ENCODE peak calls at places on chromosome X, in eight cellular contexts. O, D, F, U, G, R, C and V are unnamed samples.

GRCh38 chrX:12979011-12979629 is 4.2 kb downstream of the TMSB4X start:
- DNase-seq in U (no peak), D (no peak), F (peak), O (no peak), C (no peak), R (no peak), G (no peak), V (no peak)

GRCh38 chrX:63918611-63919010 is 133.6 kb upstream of the ARHGEF9 start:
- DNase-seq in R (no peak), D (no peak), C (no peak), U (no peak), F (peak), O (peak), G (peak), V (no peak)

GRCh38 chrX:8801041-8801599 is at the start of gene FAM9A:
- DNase-seq in F (no peak), G (no peak), R (no peak), D (no peak), C (no peak), O (no peak), U (no peak), V (no peak)

GRCh38 chrX:54238588-54238987 is 55.5 kb upstream of the FAM120C start:
- DNase-seq in D (no peak), U (no peak), O (no peak), C (no peak), F (no peak), R (no peak), G (no peak), V (no peak)

GRCh38 chrX:133511041-133511440 is 95.8 kb upstream of the GPC4 start:
- DNase-seq in R (no peak), G (no peak), U (no peak), F (no peak), D (no peak), O (no peak), C (no peak), V (no peak)

GRCh38 chrX:12702509-12703091 is 88.6 kb upstream of the PRPS2 start:
- DNase-seq in G (peak), C (peak), U (no peak), R (no peak), F (peak), O (no peak), D (no peak), V (no peak)

GRCh38 chrX:104482757-104483156 is 83.2 kb upstream of the IL1RAPL2 start:
- DNase-seq in O (no peak), R (no peak), U (no peak), F (peak), G (no peak), C (no peak), D (no peak), V (no peak)

GRCh38 chrX:76126851-76127250 is 46.0 kb upstream of the PBDC1 start:
- DNase-seq in O (no peak), R (no peak), G (no peak), F (no peak), U (no peak), C (no peak), D (no peak), V (no peak)

GRCh38 chrX:138847930-138848329 is 136.4 kb upstream of the FGF13 start:
- DNase-seq in C (no peak), D (no peak), F (peak), G (no peak), O (no peak), U (no peak), R (no peak), V (no peak)

GRCh38 chrX:12986886-12987285 is 12.0 kb downstream of the TMSB4X start:
- DNase-seq in U (no peak), R (no peak), D (no peak), C (no peak), O (peak), F (no peak), G (no peak), V (no peak)

GRCh38 chrX:109732319-109732779 is 708 bp downstream of the ACSL4 start:
- DNase-seq in D (no peak), C (no peak), F (peak), U (no peak), O (peak), R (no peak), G (no peak), V (no peak)